ENCODE peak calls at places on chromosomes 4 and X, in six cellular contexts. N is ovary, Z is upper lobe of left lung, T is endodermal cell, W is IMR-90, M is stomach. B is an unnamed sample. For H3K4me1, the result is how much of the 10 kb centered on the place peaks cover.

GRCh38 chrX:49071877-49072711 is 1.7 kb downstream of the PRAF2 start:
- DNase-seq in N (peak), Z (peak), T (peak), W (peak), M (peak), B (peak)

GRCh38 chr4:112176596-112176995 is 31.3 kb downstream of the FAM241A start:
- DNase-seq in N (no peak), Z (no peak), T (no peak), W (no peak), M (no peak), B (no peak)

GRCh38 chr4:116839826-116840225 is 245.6 kb downstream of the TRAM1L1 start:
- DNase-seq in N (no peak), Z (no peak), T (no peak), W (no peak), M (no peak), B (no peak)

GRCh38 chrX:13651150-13651549 is 1.8 kb upstream of the TCEANC start:
- DNase-seq in N (no peak), Z (no peak), T (no peak), W (peak), M (no peak), B (no peak)

GRCh38 chr4:10619220-10619619 is 65.3 kb downstream of the CLNK start:
- DNase-seq in N (no peak), Z (no peak), T (no peak), W (peak), M (peak), B (peak)

GRCh38 chrX:153209347-153209746 is 30.3 kb downstream of the MAGEA1 start:
- DNase-seq in N (no peak), Z (no peak), T (no peak), W (no peak), M (no peak), B (no peak)

GRCh38 chrX:41238543-41238942 is 95.4 kb upstream of the DDX3X start:
- DNase-seq in N (no peak), Z (no peak), T (no peak), W (peak), M (no peak), B (no peak)

GRCh38 chr4:7652451-7652871 is 217.7 kb upstream of the PSAPL1 start:
- DNase-seq in N (peak), Z (peak), T (no peak), W (no peak), M (no peak), B (no peak)

GRCh38 chr4:114311745-114312144 is 286.9 kb upstream of the UGT8 start:
- DNase-seq in N (no peak), Z (no peak), T (no peak), W (no peak), M (no peak), B (no peak)

GRCh38 chr4:29708473-29708872 is 1011.7 kb upstream of the PCDH7 start:
- DNase-seq in N (no peak), Z (no peak), T (no peak), W (peak), M (no peak), B (no peak)

GRCh38 chr4:82578935-82579334 is 17.1 kb upstream of the TMEM150C start:
- DNase-seq in N (no peak), Z (no peak), T (peak), W (no peak), M (no peak), B (no peak)

GRCh38 chr4:58587856-58588255 is 1477.7 kb upstream of the IGFBP7 start:
- DNase-seq in N (no peak), Z (no peak), T (no peak), W (no peak), M (no peak), B (no peak)

GRCh38 chr4:157045507-157046127 is 30.3 kb upstream of the GLRB start:
- DNase-seq in N (no peak), Z (no peak), T (peak), W (peak), M (no peak), B (peak)

GRCh38 chr4:119939066-119939995 is 127.3 kb downstream of the MAD2L1 start:
- DNase-seq in N (no peak), Z (no peak), T (no peak), W (peak), M (no peak), B (no peak)

GRCh38 chr4:107931775-107932321 is 499 bp downstream of the CYP2U1 start:
- DNase-seq in N (no peak), Z (peak), T (no peak), W (no peak), M (no peak), B (peak)

GRCh38 chr4:23305026-23305425 is 584.8 kb downstream of the PPARGC1A start:
- DNase-seq in N (no peak), Z (no peak), T (no peak), W (no peak), M (no peak), B (no peak)

GRCh38 chr4:70994387-70995099 is 1.1 kb downstream of the DCK start:
- DNase-seq in N (no peak), Z (no peak), T (no peak), W (no peak), M (no peak), B (no peak)

GRCh38 chr4:145843148-145843547 is 95.5 kb downstream of the ZNF827 start:
- DNase-seq in N (no peak), Z (no peak), T (no peak), W (peak), M (no peak), B (no peak)

GRCh38 chr4:78936989-78937388 is 2.2 kb downstream of the PAQR3 start:
- DNase-seq in N (no peak), Z (no peak), T (no peak), W (no peak), M (no peak), B (no peak)

GRCh38 chr4:43241104-43241503 is 348.6 kb downstream of the GRXCR1 start:
- DNase-seq in N (no peak), Z (no peak), T (no peak), W (no peak), M (no peak), B (no peak)

GRCh38 chrX:56120242-56120641 is 111.9 kb upstream of the KLF8 start:
- DNase-seq in N (no peak), Z (no peak), T (no peak), W (no peak), M (no peak), B (no peak)

GRCh38 chr4:122921300-122921699 is 1.1 kb downstream of the NUDT6 start:
- DNase-seq in N (no peak), Z (no peak), T (no peak), W (no peak), M (no peak), B (no peak)

GRCh38 chr4:84258905-84259830 is 239.9 kb downstream of the NKX6-1 start:
- DNase-seq in N (no peak), Z (no peak), T (peak), W (peak), M (no peak), B (no peak)

GRCh38 chr4:139453371-139454110 is 380 bp upstream of the RAB33B start:
- DNase-seq in N (peak), Z (peak), T (peak), W (peak), M (peak), B (peak)
- H3K4me1 ChIP-seq in N (under half), Z (under half), T (under half), W (under half), M (half or more), B (under half)

DNA sequence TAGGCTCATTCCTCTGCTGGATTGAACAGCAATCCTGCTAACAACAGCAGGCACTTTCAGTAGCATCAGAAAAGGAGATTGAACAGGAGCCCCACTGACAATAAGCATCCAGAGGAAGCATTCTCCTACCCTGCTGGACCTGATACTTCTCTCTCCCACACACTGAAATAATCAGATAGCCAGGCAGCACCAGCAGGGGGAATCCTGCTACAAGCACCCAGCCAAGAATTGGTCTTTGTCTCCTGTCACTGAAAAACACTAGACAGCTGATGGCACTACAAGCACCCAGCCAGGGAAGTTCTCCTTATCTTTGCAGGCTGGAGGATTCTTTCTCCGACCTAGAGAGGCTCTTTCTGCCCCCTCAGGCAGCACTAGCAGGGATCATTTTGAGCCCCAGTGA is 444.3 kb upstream of the GRIA3 start:
- DNase-seq in N (no peak), Z (no peak), T (peak), W (no peak), M (no peak), B (no peak)
- TF ChIP-seq CTCF in N (no peak), Z (no peak), T (peak), W (no peak), M (no peak), B (no peak)

DNA sequence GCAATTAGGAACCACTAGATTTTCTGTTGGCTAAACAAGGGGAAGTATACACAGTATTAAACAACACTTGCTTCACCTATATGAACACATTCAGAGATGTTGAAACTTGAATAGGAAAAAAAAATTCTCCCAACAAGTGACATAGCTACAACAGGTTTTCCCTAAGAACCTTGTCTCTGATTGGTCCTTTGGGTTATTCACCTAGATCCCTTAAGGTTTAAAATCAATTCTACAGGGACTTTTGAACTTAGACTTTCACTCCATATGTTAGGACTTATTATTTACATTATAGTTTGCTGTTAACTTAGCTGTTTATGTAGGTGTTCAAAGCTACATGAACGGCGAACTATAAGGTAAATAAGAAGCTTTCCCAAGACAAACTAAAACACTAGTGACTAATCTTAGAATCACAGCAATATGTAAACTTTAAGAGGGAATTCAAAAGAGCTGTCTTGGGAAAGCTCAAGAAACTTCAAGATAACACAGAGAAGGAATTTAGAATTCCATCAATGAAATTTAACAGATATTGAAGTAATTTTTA is 72.2 kb upstream of the ZXDB start:
- DNase-seq in N (no peak), Z (no peak), T (no peak), W (no peak), M (no peak), B (no peak)
- H3K4me3 ChIP-seq in N (no peak), Z (no peak), T (no peak), W (no peak), M (no peak), B (no peak)

DNA sequence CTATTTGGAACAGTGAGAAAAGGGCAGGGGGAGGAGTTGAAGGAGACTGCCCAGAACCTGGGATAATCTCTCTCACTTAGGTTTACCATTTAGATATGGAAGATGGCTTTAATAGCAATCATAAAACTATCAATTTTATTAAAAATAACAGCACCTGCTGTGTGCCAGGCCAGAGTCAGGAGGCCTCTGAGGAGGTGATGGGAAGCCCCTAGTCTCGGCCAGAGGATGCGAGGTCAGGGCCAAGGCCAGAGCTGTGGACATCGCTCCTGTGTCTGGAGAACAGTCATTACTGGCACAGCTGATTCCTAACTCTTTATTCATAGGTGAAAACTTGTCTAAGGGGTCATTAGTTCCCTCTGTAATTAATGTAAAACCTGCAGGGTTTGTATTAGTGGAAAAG is 4.2 kb upstream of the IQSEC2 start:
- DNase-seq in N (no peak), Z (no peak), T (no peak), W (no peak), M (no peak), B (no peak)
- H3K4me1 ChIP-seq in N (under half), Z (under half), T (under half), W (under half), M (half or more), B (under half)

DNA sequence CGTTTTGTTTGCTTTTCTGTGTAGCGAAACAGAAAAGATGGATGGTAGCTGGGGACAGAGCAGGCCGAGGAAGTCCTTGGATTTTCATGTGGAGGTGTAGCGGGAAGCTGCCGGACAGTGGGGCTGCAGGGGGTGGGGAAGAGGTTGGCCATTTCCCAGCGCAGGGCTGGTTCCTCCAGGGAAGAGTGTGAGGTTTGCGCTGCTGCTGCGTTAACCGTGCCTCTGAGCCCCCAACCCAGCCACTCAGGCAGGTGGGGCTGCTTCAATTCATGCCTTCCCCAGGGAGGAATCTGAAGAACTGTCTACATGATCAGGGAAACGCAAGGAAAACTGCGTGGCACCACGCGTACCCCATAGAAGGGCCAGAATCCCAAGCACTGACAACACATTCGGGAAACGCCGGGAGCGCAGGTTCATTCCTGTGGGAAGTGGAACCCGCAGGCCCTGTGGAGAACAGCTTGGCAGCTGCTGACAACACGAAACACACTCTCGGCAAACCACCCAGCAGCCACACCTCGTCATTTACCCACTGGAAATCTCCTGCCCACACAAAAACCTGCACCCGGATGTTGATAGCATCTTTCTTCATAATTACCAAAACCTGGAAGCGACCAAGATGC is 57.7 kb downstream of the PCGF3 start:
- DNase-seq in N (no peak), Z (no peak), T (no peak), W (no peak), M (no peak), B (no peak)
- TF ChIP-seq CTCF in N (no peak), Z (no peak), T (no peak), W (no peak), M (no peak), B (no peak)

GRCh38 chr4:98613453-98614075 is 44.8 kb downstream of the TSPAN5 start:
- DNase-seq in N (no peak), Z (no peak), T (no peak), W (no peak), M (no peak), B (no peak)

GRCh38 chr4:98611649-98612317 is 46.6 kb downstream of the TSPAN5 start:
- DNase-seq in N (no peak), Z (no peak), T (no peak), W (no peak), M (no peak), B (no peak)

GRCh38 chr4:98614081-98614480 is 44.3 kb downstream of the TSPAN5 start:
- DNase-seq in N (no peak), Z (no peak), T (no peak), W (no peak), M (no peak), B (no peak)

GRCh38 chr4:98610926-98611325 is 47.5 kb downstream of the TSPAN5 start:
- DNase-seq in N (no peak), Z (no peak), T (no peak), W (no peak), M (no peak), B (no peak)

DNA sequence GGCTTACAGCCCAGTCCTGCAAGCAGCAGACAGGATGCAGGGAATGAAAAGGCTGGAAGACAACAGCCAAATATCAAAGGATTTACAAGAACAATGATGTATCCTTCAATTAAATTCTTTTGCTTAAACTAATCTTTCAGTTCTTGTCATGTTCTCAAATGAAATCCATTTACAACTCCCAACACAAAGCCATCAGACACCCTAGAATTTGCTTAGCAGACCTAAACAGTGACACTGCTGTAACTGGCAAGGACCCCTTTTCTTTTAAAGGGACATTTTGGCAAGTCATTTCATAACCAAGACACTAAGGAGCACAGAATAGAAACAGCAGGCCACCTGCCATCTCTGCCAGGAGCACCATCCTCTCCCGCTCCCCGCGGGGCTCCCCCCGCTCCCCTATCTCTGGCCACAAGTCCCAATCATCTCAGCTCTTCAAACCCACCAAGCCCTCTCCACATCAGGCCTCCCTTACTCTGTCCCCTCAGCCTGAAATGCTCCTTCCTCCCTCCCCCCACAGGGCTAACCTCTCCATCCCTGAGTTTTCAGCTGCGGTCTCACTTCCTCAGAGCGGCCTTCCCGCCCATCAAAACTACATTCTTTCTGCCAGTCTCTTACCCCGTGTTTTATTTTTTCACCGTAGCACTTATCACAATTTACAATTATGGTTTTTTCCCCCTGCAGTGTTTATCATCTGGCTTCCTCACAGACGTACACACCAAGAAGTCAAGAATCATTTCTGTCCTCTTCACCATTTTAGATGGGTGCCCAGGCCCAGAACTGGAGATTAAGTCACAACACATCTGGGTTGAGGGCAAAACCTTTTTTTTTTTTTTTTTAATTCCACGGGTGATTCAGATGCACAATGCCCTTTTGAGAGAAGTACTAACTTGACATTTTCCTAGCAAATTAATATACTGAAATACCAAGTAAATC is 45.8 kb downstream of the TSPAN5 start:
- DNase-seq in N (no peak), Z (peak), T (peak), W (no peak), M (no peak), B (no peak)
- H3K4me3 ChIP-seq in N (no peak), Z (no peak), T (no peak), W (no peak), M (no peak), B (no peak)

GRCh38 chr4:148061795-148062194 is 329.9 kb downstream of the ARHGAP10 start:
- DNase-seq in N (no peak), Z (no peak), T (peak), W (no peak), M (no peak), B (no peak)

GRCh38 chr4:148060264-148061138 is 328.6 kb downstream of the ARHGAP10 start:
- DNase-seq in N (no peak), Z (no peak), T (no peak), W (no peak), M (no peak), B (no peak)

GRCh38 chr4:148058160-148058859 is 326.4 kb downstream of the ARHGAP10 start:
- DNase-seq in N (no peak), Z (no peak), T (no peak), W (no peak), M (no peak), B (no peak)

GRCh38 chr4:148061139-148061476 is 329.2 kb downstream of the ARHGAP10 start:
- DNase-seq in N (no peak), Z (no peak), T (no peak), W (no peak), M (no peak), B (no peak)

GRCh38 chr4:148059617-148060180 is 327.8 kb downstream of the ARHGAP10 start:
- DNase-seq in N (no peak), Z (no peak), T (no peak), W (no peak), M (no peak), B (no peak)
- H3K4me1 ChIP-seq in N (under half), Z (under half), T (under half), W (under half), M (half or more), B (under half)